ENCODE peak calls at places on chromosomes 7 and 10, in nine cellular contexts. One of them, this sample, is unnamed.

GRCh38 chr10:77332256-77332655 is 305.4 kb downstream of the KCNMA1 start:
- DNase-seq in HFF-Myc: no peak
- DNase-seq in MM.1S: no peak
- DNase-seq in skeletal muscle cell: no peak
- DNase-seq in HTR-8/SVneo: no peak
- DNase-seq in GM03348: no peak
- DNase-seq in occipital lobe: no peak
- DNase-seq in EL: no peak
- DNase-seq in RWPE1: no peak
- DNase-seq in this sample: no peak

GRCh38 chr7:135389971-135390370 is 119.9 kb downstream of the CNOT4 start:
- DNase-seq in HFF-Myc: no peak
- DNase-seq in occipital lobe: no peak
- DNase-seq in HTR-8/SVneo: no peak
- DNase-seq in skeletal muscle cell: no peak
- DNase-seq in GM03348: no peak
- DNase-seq in MM.1S: no peak
- DNase-seq in EL: no peak
- DNase-seq in RWPE1: no peak
- DNase-seq in this sample: no peak

GRCh38 chr10:77919713-77920108 is 6.8 kb downstream of the DLG5 start:
- DNase-seq in GM03348: peak
- DNase-seq in EL: peak
- DNase-seq in MM.1S: no peak
- DNase-seq in HTR-8/SVneo: peak
- DNase-seq in RWPE1: peak
- DNase-seq in skeletal muscle cell: peak
- DNase-seq in HFF-Myc: no peak
- DNase-seq in occipital lobe: no peak
- DNase-seq in this sample: no peak

GRCh38 chr7:280461-280860 is 9.5 kb upstream of the FOXL3 start:
- DNase-seq in RWPE1: no peak
- DNase-seq in skeletal muscle cell: no peak
- DNase-seq in occipital lobe: no peak
- DNase-seq in GM03348: no peak
- DNase-seq in HTR-8/SVneo: no peak
- DNase-seq in EL: no peak
- DNase-seq in HFF-Myc: no peak
- DNase-seq in MM.1S: no peak
- DNase-seq in this sample: no peak

GRCh38 chr10:4650109-4650508 is 175.9 kb upstream of the AKR1E2 start:
- DNase-seq in RWPE1: no peak
- DNase-seq in GM03348: no peak
- DNase-seq in MM.1S: no peak
- DNase-seq in EL: no peak
- DNase-seq in HTR-8/SVneo: no peak
- DNase-seq in occipital lobe: no peak
- DNase-seq in HFF-Myc: peak
- DNase-seq in skeletal muscle cell: no peak
- DNase-seq in this sample: no peak

GRCh38 chr10:67955614-67956013 is 71.2 kb downstream of the SIRT1 start:
- DNase-seq in GM03348: no peak
- DNase-seq in skeletal muscle cell: no peak
- DNase-seq in occipital lobe: no peak
- DNase-seq in MM.1S: no peak
- DNase-seq in RWPE1: no peak
- DNase-seq in HTR-8/SVneo: no peak
- DNase-seq in HFF-Myc: no peak
- DNase-seq in EL: no peak
- DNase-seq in this sample: no peak

GRCh38 chr10:86139066-86139657 is 227.4 kb downstream of the GRID1 start:
- DNase-seq in HTR-8/SVneo: peak
- DNase-seq in occipital lobe: peak
- DNase-seq in skeletal muscle cell: no peak
- DNase-seq in EL: no peak
- DNase-seq in MM.1S: no peak
- DNase-seq in RWPE1: peak
- DNase-seq in GM03348: no peak
- DNase-seq in HFF-Myc: no peak
- DNase-seq in this sample: peak

GRCh38 chr10:86252573-86252972 is 114.0 kb downstream of the GRID1 start:
- DNase-seq in GM03348: no peak
- DNase-seq in skeletal muscle cell: no peak
- DNase-seq in EL: no peak
- DNase-seq in occipital lobe: no peak
- DNase-seq in MM.1S: no peak
- DNase-seq in HTR-8/SVneo: no peak
- DNase-seq in RWPE1: no peak
- DNase-seq in HFF-Myc: no peak
- DNase-seq in this sample: no peak

GRCh38 chr10:127998517-127999144 is 91.7 kb downstream of the PTPRE start:
- DNase-seq in EL: no peak
- DNase-seq in HTR-8/SVneo: no peak
- DNase-seq in skeletal muscle cell: no peak
- DNase-seq in HFF-Myc: no peak
- DNase-seq in occipital lobe: no peak
- DNase-seq in MM.1S: no peak
- DNase-seq in RWPE1: no peak
- DNase-seq in GM03348: no peak
- DNase-seq in this sample: no peak

GRCh38 chr7:30321089-30321991 is 36.9 kb downstream of the ZNRF2 start:
- DNase-seq in HTR-8/SVneo: no peak
- DNase-seq in occipital lobe: no peak
- DNase-seq in GM03348: peak
- DNase-seq in RWPE1: no peak
- DNase-seq in skeletal muscle cell: no peak
- DNase-seq in HFF-Myc: no peak
- DNase-seq in EL: peak
- DNase-seq in MM.1S: peak
- DNase-seq in this sample: no peak

GRCh38 chr7:30692438-30692837 is 10.2 kb upstream of the CRHR2 start:
- DNase-seq in skeletal muscle cell: no peak
- DNase-seq in RWPE1: no peak
- DNase-seq in HFF-Myc: no peak
- DNase-seq in HTR-8/SVneo: no peak
- DNase-seq in occipital lobe: no peak
- DNase-seq in GM03348: no peak
- DNase-seq in EL: no peak
- DNase-seq in MM.1S: peak
- DNase-seq in this sample: no peak

GRCh38 chr7:151806204-151806603 is 70.7 kb downstream of the PRKAG2 start:
- DNase-seq in EL: no peak
- DNase-seq in occipital lobe: no peak
- DNase-seq in GM03348: no peak
- DNase-seq in skeletal muscle cell: no peak
- DNase-seq in MM.1S: no peak
- DNase-seq in HFF-Myc: no peak
- DNase-seq in HTR-8/SVneo: no peak
- DNase-seq in RWPE1: no peak
- DNase-seq in this sample: no peak

GRCh38 chr10:132539431-132539839 is 1.8 kb downstream of the INPP5A start:
- DNase-seq in HTR-8/SVneo: no peak
- DNase-seq in HFF-Myc: no peak
- DNase-seq in GM03348: no peak
- DNase-seq in occipital lobe: peak
- DNase-seq in EL: no peak
- DNase-seq in skeletal muscle cell: no peak
- DNase-seq in MM.1S: no peak
- DNase-seq in RWPE1: no peak
- DNase-seq in this sample: peak

GRCh38 chr7:45708046-45708950 is 134.1 kb downstream of the ADCY1 start:
- DNase-seq in EL: no peak
- DNase-seq in occipital lobe: no peak
- DNase-seq in skeletal muscle cell: no peak
- DNase-seq in MM.1S: no peak
- DNase-seq in HFF-Myc: no peak
- DNase-seq in GM03348: no peak
- DNase-seq in HTR-8/SVneo: no peak
- DNase-seq in RWPE1: no peak
- DNase-seq in this sample: no peak

This sample was measured in DND-41.